ENCODE peak calls at places on chromosome 20, in nine cellular contexts. One of them, this sample, is unnamed.

GRCh38 chr20:8154636-8155035 is 22.6 kb downstream of the PLCB1 start:
- DNase-seq in endothelial cell: no peak
- DNase-seq in activated CD4-positive, alpha-beta T cell treated with anti-CD3 and anti-CD28 coated beads for 48 hours: no peak
- DNase-seq in NAMALWA: no peak
- DNase-seq in cardiac fibroblast: no peak
- DNase-seq in A172: no peak
- DNase-seq in dorsolateral prefrontal cortex: no peak
- DNase-seq in activated naive CD4-positive, alpha-beta T cell: no peak
- DNase-seq in GM23248: no peak
- DNase-seq in this sample: no peak

GRCh38 chr20:62437985-62438384 is 10.6 kb upstream of the RBBP8NL start:
- DNase-seq in GM23248: no peak
- DNase-seq in dorsolateral prefrontal cortex: no peak
- DNase-seq in activated naive CD4-positive, alpha-beta T cell: no peak
- DNase-seq in cardiac fibroblast: no peak
- DNase-seq in NAMALWA: no peak
- DNase-seq in A172: no peak
- DNase-seq in endothelial cell: no peak
- DNase-seq in activated CD4-positive, alpha-beta T cell treated with anti-CD3 and anti-CD28 coated beads for 48 hours: no peak
- DNase-seq in this sample: no peak

GRCh38 chr20:48930035-48930434 is 8.5 kb downstream of the ARFGEF2 start:
- DNase-seq in cardiac fibroblast: peak
- DNase-seq in NAMALWA: no peak
- DNase-seq in activated naive CD4-positive, alpha-beta T cell: no peak
- DNase-seq in A172: no peak
- DNase-seq in activated CD4-positive, alpha-beta T cell treated with anti-CD3 and anti-CD28 coated beads for 48 hours: no peak
- DNase-seq in endothelial cell: no peak
- DNase-seq in GM23248: no peak
- DNase-seq in dorsolateral prefrontal cortex: no peak
- DNase-seq in this sample: no peak

GRCh38 chr20:41286240-41286851 is 31.2 kb downstream of the ZHX3 start:
- DNase-seq in dorsolateral prefrontal cortex: no peak
- DNase-seq in A172: no peak
- DNase-seq in endothelial cell: no peak
- DNase-seq in activated naive CD4-positive, alpha-beta T cell: no peak
- DNase-seq in activated CD4-positive, alpha-beta T cell treated with anti-CD3 and anti-CD28 coated beads for 48 hours: no peak
- DNase-seq in NAMALWA: no peak
- DNase-seq in GM23248: no peak
- DNase-seq in cardiac fibroblast: no peak
- DNase-seq in this sample: no peak

GRCh38 chr20:57667385-57667784 is 42.4 kb downstream of the PMEPA1 start:
- DNase-seq in A172: no peak
- DNase-seq in endothelial cell: no peak
- DNase-seq in cardiac fibroblast: no peak
- DNase-seq in activated CD4-positive, alpha-beta T cell treated with anti-CD3 and anti-CD28 coated beads for 48 hours: no peak
- DNase-seq in activated naive CD4-positive, alpha-beta T cell: no peak
- DNase-seq in GM23248: no peak
- DNase-seq in NAMALWA: no peak
- DNase-seq in dorsolateral prefrontal cortex: no peak
- DNase-seq in this sample: no peak

GRCh38 chr20:53839423-53840176 is 230.8 kb downstream of the BCAS1 start:
- DNase-seq in GM23248: no peak
- DNase-seq in NAMALWA: peak
- DNase-seq in cardiac fibroblast: no peak
- DNase-seq in A172: peak
- DNase-seq in endothelial cell: peak
- DNase-seq in activated naive CD4-positive, alpha-beta T cell: no peak
- DNase-seq in activated CD4-positive, alpha-beta T cell treated with anti-CD3 and anti-CD28 coated beads for 48 hours: peak
- DNase-seq in dorsolateral prefrontal cortex: no peak
- DNase-seq in this sample: peak

GRCh38 chr20:44392088-44392775 is 36.7 kb downstream of the HNF4A start:
- DNase-seq in dorsolateral prefrontal cortex: no peak
- DNase-seq in GM23248: no peak
- DNase-seq in activated CD4-positive, alpha-beta T cell treated with anti-CD3 and anti-CD28 coated beads for 48 hours: no peak
- DNase-seq in A172: no peak
- DNase-seq in activated naive CD4-positive, alpha-beta T cell: no peak
- DNase-seq in NAMALWA: no peak
- DNase-seq in cardiac fibroblast: no peak
- DNase-seq in endothelial cell: no peak
- DNase-seq in this sample: no peak

GRCh38 chr20:16816192-16816591 is 68.0 kb downstream of the OTOR start:
- DNase-seq in activated CD4-positive, alpha-beta T cell treated with anti-CD3 and anti-CD28 coated beads for 48 hours: no peak
- DNase-seq in A172: no peak
- DNase-seq in activated naive CD4-positive, alpha-beta T cell: no peak
- DNase-seq in GM23248: no peak
- DNase-seq in endothelial cell: no peak
- DNase-seq in NAMALWA: no peak
- DNase-seq in dorsolateral prefrontal cortex: no peak
- DNase-seq in cardiac fibroblast: no peak
- DNase-seq in this sample: no peak

GRCh38 chr20:23048283-23049200 is 930 bp downstream of the THBD start:
- DNase-seq in NAMALWA: no peak
- DNase-seq in activated naive CD4-positive, alpha-beta T cell: no peak
- DNase-seq in activated CD4-positive, alpha-beta T cell treated with anti-CD3 and anti-CD28 coated beads for 48 hours: peak
- DNase-seq in A172: no peak
- DNase-seq in dorsolateral prefrontal cortex: no peak
- DNase-seq in endothelial cell: peak
- DNase-seq in GM23248: peak
- DNase-seq in cardiac fibroblast: peak
- DNase-seq in this sample: no peak

GRCh38 chr20:53412600-53413187 is 180.9 kb downstream of the ZNF217 start:
- DNase-seq in endothelial cell: no peak
- DNase-seq in activated naive CD4-positive, alpha-beta T cell: no peak
- DNase-seq in A172: no peak
- DNase-seq in dorsolateral prefrontal cortex: no peak
- DNase-seq in NAMALWA: no peak
- DNase-seq in cardiac fibroblast: no peak
- DNase-seq in GM23248: no peak
- DNase-seq in activated CD4-positive, alpha-beta T cell treated with anti-CD3 and anti-CD28 coated beads for 48 hours: no peak
- DNase-seq in this sample: no peak

GRCh38 chr20:2658414-2659354 is 5.3 kb downstream of the IDH3B start:
- DNase-seq in activated CD4-positive, alpha-beta T cell treated with anti-CD3 and anti-CD28 coated beads for 48 hours: peak
- DNase-seq in A172: no peak
- DNase-seq in NAMALWA: peak
- DNase-seq in cardiac fibroblast: no peak
- DNase-seq in GM23248: no peak
- DNase-seq in endothelial cell: no peak
- DNase-seq in activated naive CD4-positive, alpha-beta T cell: no peak
- DNase-seq in dorsolateral prefrontal cortex: no peak
- DNase-seq in this sample: no peak

GRCh38 chr20:34022154-34022842 is 28.6 kb downstream of the RALY start:
- DNase-seq in A172: peak
- DNase-seq in cardiac fibroblast: peak
- DNase-seq in endothelial cell: no peak
- DNase-seq in dorsolateral prefrontal cortex: no peak
- DNase-seq in NAMALWA: peak
- DNase-seq in activated naive CD4-positive, alpha-beta T cell: no peak
- DNase-seq in activated CD4-positive, alpha-beta T cell treated with anti-CD3 and anti-CD28 coated beads for 48 hours: no peak
- DNase-seq in GM23248: peak
- DNase-seq in this sample: no peak

GRCh38 chr20:10524034-10524476 is 89.0 kb downstream of the SLX4IP start:
- DNase-seq in GM23248: no peak
- DNase-seq in A172: no peak
- DNase-seq in NAMALWA: no peak
- DNase-seq in activated naive CD4-positive, alpha-beta T cell: no peak
- DNase-seq in cardiac fibroblast: peak
- DNase-seq in endothelial cell: no peak
- DNase-seq in dorsolateral prefrontal cortex: peak
- DNase-seq in activated CD4-positive, alpha-beta T cell treated with anti-CD3 and anti-CD28 coated beads for 48 hours: no peak
- DNase-seq in this sample: no peak